ENCODE peak calls at places on chromosome 6, in seven cellular contexts. X, B, Z, T, M, S and K are unnamed samples.

GRCh38 chr6:84967389-84967788 is 203.0 kb upstream of the TBX18 start:
- DNase-seq in X (peak), B (no peak), Z (peak), T (peak), M (peak), S (peak), K (peak)

GRCh38 chr6:139801571-139802321 is 427.3 kb upstream of the CITED2 start:
- DNase-seq in X (peak), B (peak), Z (peak), T (no peak), M (no peak), S (peak), K (peak)

GRCh38 chr6:89986650-89987074 is 92.4 kb downstream of the GJA10 start:
- DNase-seq in X (peak), B (peak), Z (no peak), T (no peak), M (no peak), S (peak), K (no peak)

GRCh38 chr6:29797120-29797519 is 30.5 kb upstream of the HLA-G start:
- DNase-seq in X (peak), B (peak), Z (peak), T (no peak), M (no peak), S (no peak), K (no peak)

GRCh38 chr6:47116616-47117015 is 74.5 kb upstream of the ADGRF1 start:
- DNase-seq in X (no peak), B (no peak), Z (peak), T (no peak), M (no peak), S (no peak), K (no peak)

GRCh38 chr6:153814136-153814535 is 224.9 kb upstream of the OPRM1 start:
- DNase-seq in X (no peak), B (no peak), Z (no peak), T (no peak), M (no peak), S (peak), K (peak)

GRCh38 chr6:106084106-106084963 is 1.8 kb upstream of the PRDM1 start:
- DNase-seq in X (peak), B (peak), Z (peak), T (peak), M (no peak), S (peak), K (peak)

GRCh38 chr6:131782764-131783163 is 25.1 kb upstream of the ENPP1 start:
- DNase-seq in X (no peak), B (no peak), Z (no peak), T (no peak), M (no peak), S (no peak), K (peak)

GRCh38 chr6:111423055-111423633 is 59.9 kb downstream of the REV3L start:
- DNase-seq in X (peak), B (peak), Z (peak), T (peak), M (no peak), S (no peak), K (no peak)

GRCh38 chr6:26234421-26235239 is 130.4 kb upstream of the BTN3A2 start:
- DNase-seq in X (peak), B (peak), Z (peak), T (peak), M (peak), S (peak), K (peak)

GRCh38 chr6:37323568-37323967 is 30.2 kb upstream of the RNF8 start:
- DNase-seq in X (peak), B (peak), Z (no peak), T (peak), M (peak), S (no peak), K (no peak)

GRCh38 chr6:135129139-135129867 is 51.8 kb upstream of the MYB start:
- DNase-seq in X (no peak), B (no peak), Z (no peak), T (no peak), M (no peak), S (no peak), K (no peak)

GRCh38 chr6:158835616-158836221 is 16.6 kb upstream of the EZR start:
- DNase-seq in X (peak), B (no peak), Z (no peak), T (no peak), M (no peak), S (peak), K (no peak)

GRCh38 chr6:153001767-153002612 is 519 bp downstream of the MTRF1L start:
- DNase-seq in X (no peak), B (peak), Z (no peak), T (peak), M (peak), S (peak), K (peak)

GRCh38 chr6:133396225-133396624 is 155.1 kb downstream of the EYA4 start:
- DNase-seq in X (no peak), B (peak), Z (peak), T (no peak), M (no peak), S (no peak), K (no peak)

GRCh38 chr6:158431036-158431435 is 118.8 kb downstream of the TULP4 start:
- DNase-seq in X (no peak), B (no peak), Z (no peak), T (no peak), M (no peak), S (no peak), K (no peak)

GRCh38 chr6:28134015-28134414 is 7.7 kb upstream of the ZKSCAN8 start:
- DNase-seq in X (peak), B (peak), Z (peak), T (peak), M (peak), S (peak), K (peak)

GRCh38 chr6:1820165-1820564 is 210.4 kb downstream of the FOXC1 start:
- DNase-seq in X (peak), B (peak), Z (no peak), T (no peak), M (no peak), S (no peak), K (no peak)

GRCh38 chr6:128532110-128532509 is 11.7 kb upstream of the PTPRK start:
- DNase-seq in X (no peak), B (no peak), Z (no peak), T (no peak), M (no peak), S (no peak), K (no peak)

GRCh38 chr6:30881987-30882763 is 2.1 kb upstream of the DDR1 start:
- DNase-seq in X (peak), B (peak), Z (peak), T (no peak), M (peak), S (peak), K (peak)

GRCh38 chr6:14422917-14423316 is 305.3 kb downstream of the CD83 start:
- DNase-seq in X (no peak), B (no peak), Z (no peak), T (no peak), M (no peak), S (no peak), K (no peak)

GRCh38 chr6:18183736-18184135 is 28.5 kb downstream of the KDM1B start:
- DNase-seq in X (peak), B (peak), Z (no peak), T (no peak), M (no peak), S (no peak), K (no peak)

GRCh38 chr6:165767228-165767627 is 104.2 kb upstream of the PDE10A start:
- DNase-seq in X (no peak), B (peak), Z (no peak), T (peak), M (no peak), S (no peak), K (no peak)

GRCh38 chr6:165768961-165769360 is 105.9 kb upstream of the PDE10A start:
- DNase-seq in X (no peak), B (no peak), Z (no peak), T (no peak), M (no peak), S (no peak), K (no peak)

GRCh38 chr6:165766457-165766856 is 103.4 kb upstream of the PDE10A start:
- DNase-seq in X (peak), B (peak), Z (no peak), T (peak), M (no peak), S (no peak), K (no peak)

GRCh38 chr6:165762876-165763275 is 99.8 kb upstream of the PDE10A start:
- DNase-seq in X (peak), B (no peak), Z (no peak), T (no peak), M (no peak), S (no peak), K (no peak)

DNA sequence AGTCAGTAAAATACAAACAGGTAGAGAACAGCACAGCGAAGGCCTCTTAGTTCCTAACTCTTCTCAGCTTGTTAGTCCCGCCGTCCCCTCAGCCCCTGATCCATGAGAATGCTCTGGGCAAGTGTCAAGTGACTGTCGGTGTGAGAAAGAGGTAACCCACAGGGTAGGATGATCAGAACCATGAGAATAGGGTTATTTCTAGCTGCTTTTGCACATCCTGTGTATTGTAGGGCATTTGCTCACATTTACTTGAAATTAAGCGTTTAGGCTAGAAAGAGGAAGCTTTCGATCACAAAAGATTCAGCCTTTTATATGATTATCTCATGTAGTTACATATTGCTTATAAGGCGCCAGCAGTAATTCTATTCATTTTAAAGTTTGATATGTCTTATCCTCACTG is 103.0 kb upstream of the PDE10A start:
- DNase-seq in X (no peak), B (no peak), Z (no peak), T (no peak), M (no peak), S (no peak), K (no peak)
- H2AFZ ChIP-seq in X (no peak), B (no peak), Z (no peak), T (peak), M (no peak), S (peak), K (no peak)

DNA sequence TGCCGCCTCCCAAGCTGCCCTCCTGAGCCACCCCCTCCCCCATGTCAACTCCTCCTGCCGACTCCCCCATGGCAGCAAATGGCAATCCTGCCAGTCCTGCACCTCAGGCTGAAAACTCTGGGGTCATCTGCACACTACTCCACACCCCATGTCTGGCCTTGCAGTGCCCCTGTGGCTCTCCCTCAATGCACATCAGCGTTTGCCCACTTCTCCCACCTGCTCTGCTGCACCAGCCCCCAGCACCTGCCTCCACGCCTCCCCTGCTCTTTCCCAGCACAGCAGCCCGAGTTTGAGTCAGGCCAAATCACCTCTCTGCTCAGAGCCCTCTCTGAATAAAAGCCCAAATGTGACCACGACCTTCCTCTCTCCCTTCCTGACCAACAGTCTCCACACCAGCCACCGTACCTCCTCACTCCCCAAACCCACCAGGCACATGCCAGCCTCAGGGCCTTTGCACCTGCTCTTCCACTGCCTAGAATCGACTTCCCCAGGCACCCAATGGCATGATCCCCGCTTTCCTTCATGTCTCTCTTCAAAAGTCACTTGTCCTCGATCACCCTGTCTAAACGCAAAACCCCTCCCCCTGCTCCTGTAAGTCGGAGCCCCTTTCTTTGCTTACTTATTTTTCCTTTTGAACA is 4.3 kb downstream of the PXDC1 start:
- DNase-seq in X (no peak), B (no peak), Z (no peak), T (no peak), M (no peak), S (no peak), K (no peak)
- H3K4me2 ChIP-seq in X (no peak), B (no peak), Z (no peak), T (peak), M (peak), S (no peak), K (no peak)

DNA sequence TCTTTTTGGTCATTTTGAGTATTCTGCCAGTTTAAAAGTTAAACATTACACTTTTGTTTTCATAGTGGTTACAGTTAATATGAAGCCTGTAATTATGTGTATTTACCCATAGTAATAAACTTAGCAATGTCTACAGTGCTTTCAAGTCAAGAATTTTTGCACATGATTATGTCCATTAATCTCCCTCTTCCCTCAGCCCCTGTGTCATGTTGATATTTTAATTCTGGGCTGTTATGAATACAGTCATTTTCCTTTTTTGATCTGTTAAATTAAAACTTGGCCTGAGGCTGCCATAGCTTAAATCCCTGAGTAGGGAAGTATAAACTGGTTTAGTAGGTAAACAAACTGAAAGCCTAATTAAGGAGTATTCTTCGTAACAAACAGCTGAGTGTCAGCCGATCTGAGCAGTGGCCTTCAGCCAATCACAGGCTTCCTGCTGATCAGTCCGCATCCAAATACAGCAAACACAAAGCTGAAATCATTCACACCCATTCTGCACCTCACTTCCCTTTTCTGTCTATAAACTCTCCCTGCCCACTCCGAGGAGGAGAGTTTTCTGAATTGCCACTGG is 9.5 kb upstream of the SFT2D1 start:
- DNase-seq in X (no peak), B (peak), Z (peak), T (no peak), M (no peak), S (peak), K (peak)
- H2AFZ ChIP-seq in X (no peak), B (no peak), Z (peak), T (no peak), M (no peak), S (peak), K (no peak)

GRCh38 chr6:6179858-6180257 is 140.6 kb downstream of the F13A1 start:
- DNase-seq in X (no peak), B (no peak), Z (no peak), T (no peak), M (no peak), S (no peak), K (peak)
- H3K4me2 ChIP-seq in X (no peak), B (no peak), Z (no peak), T (no peak), M (no peak), S (no peak), K (no peak)

GRCh38 chr6:16238057-16238657 is at the start of gene GMPR:
- DNase-seq in X (peak), B (peak), Z (peak), T (peak), M (peak), S (peak), K (peak)
- H2AFZ ChIP-seq in X (peak), B (peak), Z (peak), T (peak), M (peak), S (no peak), K (peak)

GRCh38 chr6:168206681-168207274 is 112.8 kb downstream of the DACT2 start:
- DNase-seq in X (no peak), B (no peak), Z (no peak), T (no peak), M (no peak), S (no peak), K (no peak)

GRCh38 chr6:168209420-168209819 is 110.2 kb downstream of the DACT2 start:
- DNase-seq in X (no peak), B (no peak), Z (no peak), T (no peak), M (no peak), S (no peak), K (no peak)

GRCh38 chr6:168208854-168209253 is 110.7 kb downstream of the DACT2 start:
- DNase-seq in X (no peak), B (no peak), Z (no peak), T (no peak), M (no peak), S (peak), K (peak)

GRCh38 chr6:168207421-168208175 is 112.0 kb downstream of the DACT2 start:
- DNase-seq in X (no peak), B (no peak), Z (no peak), T (no peak), M (no peak), S (no peak), K (no peak)

DNA sequence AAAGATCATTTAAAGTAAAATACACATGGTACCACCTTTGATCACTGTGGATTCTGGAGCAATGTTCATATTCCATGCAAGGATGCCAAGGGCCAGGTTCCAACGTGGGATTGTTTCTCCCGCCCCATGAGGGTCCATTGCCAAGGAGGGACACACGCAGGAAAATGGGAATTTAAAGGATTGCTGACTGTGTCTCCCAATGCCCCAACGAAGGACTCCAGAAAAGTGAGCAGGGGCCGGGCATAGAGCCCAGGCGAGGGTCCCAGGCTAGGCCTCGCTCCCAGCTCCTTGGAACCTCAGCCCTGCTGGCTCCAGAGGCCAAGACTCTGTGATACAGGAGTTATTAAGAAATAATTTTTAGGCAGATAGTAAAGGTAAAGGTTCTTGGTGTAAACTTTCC is 111.1 kb downstream of the DACT2 start:
- DNase-seq in X (no peak), B (no peak), Z (no peak), T (no peak), M (no peak), S (no peak), K (no peak)
- H3K4me2 ChIP-seq in X (no peak), B (no peak), Z (no peak), T (no peak), M (no peak), S (no peak), K (no peak)

GRCh38 chr6:164039954-164040375 is 625.4 kb downstream of the QKI start:
- DNase-seq in X (no peak), B (no peak), Z (peak), T (peak), M (no peak), S (no peak), K (no peak)
- H2AFZ ChIP-seq in X (no peak), B (no peak), Z (no peak), T (no peak), M (no peak), S (no peak), K (peak)

DNA sequence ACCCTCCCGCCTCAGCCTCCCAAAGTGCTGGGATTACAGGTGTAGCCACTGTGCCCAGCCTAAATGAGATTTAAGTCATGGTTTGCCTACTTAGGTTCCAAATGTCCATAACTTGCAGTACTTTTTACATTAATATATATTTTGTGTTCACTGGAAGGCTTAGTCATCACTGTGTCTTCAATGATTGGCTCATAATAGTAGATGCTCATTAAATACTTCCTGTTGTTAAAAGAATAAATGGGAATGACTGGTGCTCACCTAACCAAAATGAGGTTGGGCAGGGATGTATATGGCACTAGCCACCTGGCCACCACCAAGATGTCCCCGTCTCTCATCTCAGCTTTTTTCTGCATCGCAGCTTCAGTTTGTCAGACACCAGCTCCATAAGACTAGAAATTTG is 1.0 kb upstream of the GLO1 start:
- DNase-seq in X (no peak), B (no peak), Z (no peak), T (no peak), M (no peak), S (no peak), K (no peak)
- H3K4me2 ChIP-seq in X (no peak), B (no peak), Z (no peak), T (no peak), M (no peak), S (no peak), K (no peak)

GRCh38 chr6:65071480-65071879 is 635.5 kb downstream of the EYS start:
- DNase-seq in X (no peak), B (no peak), Z (no peak), T (no peak), M (no peak), S (no peak), K (no peak)
- H2AFZ ChIP-seq in X (no peak), B (no peak), Z (no peak), T (no peak), M (no peak), S (no peak), K (no peak)